ENCODE peak calls at places on chromosomes 5 and 9, in four cellular contexts. W is HepG2, Z is Panc1, Y is K562. C is an unnamed sample.

GRCh38 chr9:12415361-12415760 is 277.8 kb upstream of the TYRP1 start:
- DNase-seq in W (no peak), Y (no peak), Z (no peak), C (no peak)

GRCh38 chr5:51104556-51104955 is 278.7 kb upstream of the ISL1 start:
- DNase-seq in Z (no peak), W (peak; percentile 2), Y (no peak), C (no peak)

GRCh38 chr9:87214991-87215390 is 267.7 kb upstream of the GAS1 start:
- DNase-seq in Y (no peak), W (no peak), Z (no peak), C (no peak)

GRCh38 chr5:74402553-74402952 is 238.0 kb downstream of the ENC1 start:
- DNase-seq in Y (no peak), W (no peak), Z (no peak), C (no peak)

GRCh38 chr9:109568568-109569210 is 70.6 kb upstream of the PTPN3 start:
- DNase-seq in W (no peak), Z (no peak), Y (no peak), C (no peak)

GRCh38 chr5:141476132-141476909 is 555 bp downstream of the PCDHGC3 start:
- DNase-seq in Z (peak; percentile 18), Y (no peak), W (no peak), C (no peak)

GRCh38 chr5:106601605-106602004 is 1069.1 kb downstream of the EFNA5 start:
- DNase-seq in Z (no peak), W (no peak), Y (no peak), C (no peak)

GRCh38 chr9:91089405-91090131 is 272.1 kb downstream of the AUH start:
- DNase-seq in W (peak; percentile 52), Y (peak; percentile 35), Z (peak; percentile 27), C (no peak)

GRCh38 chr5:73605223-73606087 is 20.5 kb upstream of the ARHGEF28 start:
- DNase-seq in W (peak; percentile 76), Z (no peak), Y (peak; percentile 15), C (no peak)

GRCh38 chr5:127930311-127930710 is 153.3 kb upstream of the SLC12A2 start:
- DNase-seq in W (peak; percentile 53), Z (no peak), Y (no peak), C (peak; percentile 31)

GRCh38 chr9:4558599-4558998 is 68.3 kb downstream of the SLC1A1 start:
- DNase-seq in W (no peak), Y (no peak), Z (no peak), C (no peak)

GRCh38 chr9:31637265-31637664 is 747.2 kb upstream of the ACO1 start:
- DNase-seq in Y (no peak), Z (no peak), W (no peak), C (no peak)

GRCh38 chr9:31637861-31638260 is 746.6 kb upstream of the ACO1 start:
- DNase-seq in Z (no peak), Y (no peak), W (no peak), C (no peak)

GRCh38 chr9:31639444-31639843 is 745.0 kb upstream of the ACO1 start:
- DNase-seq in W (no peak), Y (no peak), Z (no peak), C (no peak)
- TF ChIP-seq TCF7L2 in W (no peak), Y (no peak), Z (no peak), C (no peak)

GRCh38 chr5:80963521-80963895 is 3.3 kb downstream of the RASGRF2 start:
- DNase-seq in Y (no peak), Z (no peak), W (no peak), C (no peak)

GRCh38 chr5:80962630-80963520 is 2.7 kb downstream of the RASGRF2 start:
- DNase-seq in Y (no peak), W (no peak), Z (no peak), C (no peak)

GRCh38 chr5:80964919-80965318 is 4.8 kb downstream of the RASGRF2 start:
- DNase-seq in W (no peak), Z (no peak), Y (no peak), C (no peak)

GRCh38 chr5:80964491-80964890 is 4.3 kb downstream of the RASGRF2 start:
- DNase-seq in W (peak; percentile 23), Z (no peak), Y (no peak), C (no peak)

DNA sequence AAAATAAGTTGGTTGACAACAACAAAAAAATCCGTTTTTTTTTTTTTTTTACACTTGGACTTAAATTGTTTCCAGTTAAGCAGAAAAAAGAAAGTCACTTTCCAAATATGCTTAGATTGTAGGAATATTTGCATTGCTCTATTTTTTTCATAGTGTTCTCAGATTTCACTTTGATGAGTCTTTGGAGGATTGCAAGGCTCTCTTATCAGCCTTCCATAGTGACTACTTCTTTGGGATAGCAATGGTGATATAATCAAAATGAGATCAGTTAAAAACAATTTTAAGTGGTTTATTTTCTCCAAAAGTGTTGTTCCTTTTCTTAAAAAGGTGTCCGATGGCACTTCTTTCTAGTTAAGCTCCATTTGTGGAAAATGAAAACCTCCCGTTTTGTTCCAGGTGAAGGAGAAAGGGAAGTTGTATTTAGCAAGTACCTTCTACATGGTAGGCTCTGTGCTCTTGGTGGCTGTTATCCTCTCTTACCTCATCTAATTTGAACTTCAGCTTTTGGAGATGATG is 3.9 kb downstream of the RASGRF2 start:
- DNase-seq in Y (no peak), Z (no peak), W (no peak), C (no peak)
- TF ChIP-seq TCF7L2 in Y (no peak), Z (no peak), W (no peak), C (no peak)

DNA sequence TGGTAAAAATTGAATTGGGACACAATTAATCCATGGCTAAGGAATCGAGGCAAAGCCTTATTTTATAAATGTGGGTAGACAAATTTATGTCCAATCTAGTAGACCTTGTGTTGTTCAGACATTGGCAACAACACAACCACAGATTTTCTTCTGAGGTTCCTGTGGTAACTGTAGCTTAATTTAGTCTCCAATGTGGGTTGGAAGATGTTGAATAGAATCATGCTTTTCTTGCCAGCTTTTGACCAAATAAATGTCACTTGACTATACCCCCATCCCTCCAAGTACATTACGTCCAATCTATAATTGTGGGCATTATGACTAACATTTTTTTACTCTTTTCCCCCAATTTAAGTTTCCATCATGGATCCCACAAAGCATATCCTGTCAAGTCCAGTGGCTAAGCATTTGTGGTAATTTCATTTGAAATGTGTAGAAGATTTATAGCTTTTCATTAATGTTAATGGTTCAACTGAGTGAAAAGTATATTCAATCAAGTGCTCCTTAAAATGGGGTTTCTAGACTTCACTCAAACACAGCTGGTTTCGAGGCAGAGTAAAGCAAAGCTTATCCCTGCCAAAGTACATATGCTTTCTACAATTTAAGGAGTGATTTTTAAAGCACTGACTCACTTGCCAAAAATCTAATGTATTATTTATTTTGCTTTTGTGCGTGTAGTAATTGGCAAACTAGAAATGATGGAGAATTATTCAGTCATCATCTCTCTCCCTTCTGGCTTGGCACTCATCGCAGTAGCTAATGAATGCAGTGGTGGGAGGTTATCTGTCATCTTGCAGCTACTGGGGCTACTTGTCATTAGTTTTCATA is 141.8 kb downstream of the FAM174A start:
- DNase-seq in W (no peak), Y (no peak), Z (no peak), C (no peak)
- TF ChIP-seq TCF7L2 in W (no peak), Y (no peak), Z (no peak), C (no peak)

GRCh38 chr9:88852794-88853193 is 138.5 kb upstream of the S1PR3 start:
- DNase-seq in Y (peak; percentile 47), Z (no peak), W (no peak), C (peak; percentile 2)
- TF ChIP-seq TCF7L2 in Y (no peak), Z (no peak), W (no peak), C (no peak)

DNA sequence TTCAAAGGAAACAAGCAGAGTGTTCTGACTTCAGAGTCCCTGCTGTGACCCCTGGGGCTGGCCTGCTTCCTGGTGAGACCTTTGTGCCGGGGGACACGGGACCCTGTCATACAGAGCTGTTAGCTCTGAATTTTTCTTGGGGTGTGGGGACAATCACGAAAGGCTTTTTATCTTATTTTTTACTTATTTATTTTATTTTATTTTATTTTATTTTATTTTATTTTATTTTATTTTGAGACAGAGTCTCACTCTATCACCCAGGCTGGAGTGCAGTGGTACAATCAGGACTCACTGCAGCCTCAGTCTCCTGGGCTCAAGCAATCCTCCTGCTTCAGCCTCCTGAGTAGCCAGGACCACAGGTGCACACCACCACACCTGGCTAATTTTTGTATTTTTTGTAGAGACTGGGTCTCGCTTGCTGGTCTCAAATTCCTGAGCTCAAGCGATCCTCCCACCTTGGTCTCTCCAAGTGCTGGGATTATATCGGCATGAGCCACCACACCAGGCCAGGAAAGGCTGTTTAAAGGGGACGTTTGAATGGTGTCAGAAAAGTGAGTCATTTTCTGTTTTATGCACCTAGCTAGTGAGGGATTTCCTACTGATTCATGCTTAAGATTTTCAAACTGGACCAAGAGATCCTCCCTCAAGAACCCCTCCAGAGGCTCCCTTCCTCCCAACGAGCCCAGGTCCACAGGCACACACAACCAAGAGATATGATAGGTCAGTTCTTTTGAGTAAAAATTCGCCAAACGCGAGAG is 75.7 kb downstream of the OLFM1 start:
- DNase-seq in Z (no peak), W (no peak), Y (no peak), C (no peak)
- TF ChIP-seq TCF7L2 in Z (no peak), W (no peak), Y (no peak), C (no peak)

GRCh38 chr5:53333160-53333559 is 147.3 kb upstream of the FST start:
- DNase-seq in Y (no peak), W (no peak), Z (no peak), C (no peak)

GRCh38 chr5:53334431-53334941 is 145.9 kb upstream of the FST start:
- DNase-seq in Y (no peak), Z (no peak), W (no peak), C (no peak)

GRCh38 chr5:53337827-53338226 is 142.6 kb upstream of the FST start:
- DNase-seq in Z (no peak), Y (no peak), W (no peak), C (no peak)

GRCh38 chr5:53331463-53331862 is 149.0 kb upstream of the FST start:
- DNase-seq in W (no peak), Y (no peak), Z (no peak), C (no peak)

GRCh38 chr5:53335115-53335514 is 145.3 kb upstream of the FST start:
- DNase-seq in Z (no peak), W (no peak), Y (no peak), C (no peak)
- TF ChIP-seq TCF7L2 in Z (no peak), W (no peak), Y (no peak), C (no peak)

DNA sequence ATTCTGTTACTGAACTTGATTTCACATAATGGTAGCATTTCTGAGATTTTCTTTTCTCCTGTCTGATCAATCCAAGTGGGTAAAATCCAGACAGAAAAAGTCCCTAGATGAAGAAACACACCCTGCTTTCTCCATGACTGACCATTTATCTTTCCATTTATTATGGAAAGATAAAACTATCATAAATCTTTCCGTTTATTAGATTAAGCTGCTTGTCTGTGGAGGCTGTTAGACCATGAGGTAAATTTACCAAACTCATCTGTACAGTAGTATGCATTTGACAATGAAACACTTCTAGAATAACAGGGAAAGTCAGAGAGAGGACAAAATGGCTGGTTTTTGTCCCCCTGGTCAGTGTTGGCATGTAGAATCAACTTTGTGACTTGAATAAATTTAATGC is 491.2 kb upstream of the SEMA6A start:
- DNase-seq in Y (no peak), Z (no peak), W (no peak), C (no peak)
- TF ChIP-seq TCF7L2 in Y (no peak), Z (no peak), W (no peak), C (no peak)